ENCODE peak calls at places on chromosome 18, in nine cellular contexts. One of them, this sample, is unnamed.

GRCh38 chr18:37445368-37445767 is 120.2 kb downstream of the CELF4 start:
- DNase-seq in activated T-cell treated with anti-CD3 and anti-CD28 coated beads, Interleukin-2, amount 50 U/mL, for 1 hour: no peak
- DNase-seq in AML-193: no peak
- DNase-seq in esophagus muscularis mucosa: no peak
- DNase-seq in NCI-H446: no peak
- DNase-seq in mesothelial cell of epicardium: no peak
- DNase-seq in NCI-H524 treated with DMSO at 0.1 percent for 48 hours: peak; percentile 49
- DNase-seq in stimulated activated CD4-positive, alpha-beta T cell treated with anti-CD3 and anti-CD28 coated beads, Interleukin-2, amount 100 ng/mL, for 48 hours: no peak
- DNase-seq in left lobe of liver: no peak
- DNase-seq in this sample: no peak

GRCh38 chr18:58714259-58714658 is 43.0 kb downstream of the MALT1 start:
- DNase-seq in AML-193: no peak
- DNase-seq in stimulated activated CD4-positive, alpha-beta T cell treated with anti-CD3 and anti-CD28 coated beads, Interleukin-2, amount 100 ng/mL, for 48 hours: no peak
- DNase-seq in NCI-H524 treated with DMSO at 0.1 percent for 48 hours: no peak
- DNase-seq in activated T-cell treated with anti-CD3 and anti-CD28 coated beads, Interleukin-2, amount 50 U/mL, for 1 hour: no peak
- DNase-seq in left lobe of liver: no peak
- DNase-seq in mesothelial cell of epicardium: no peak
- DNase-seq in NCI-H446: no peak
- DNase-seq in esophagus muscularis mucosa: no peak
- DNase-seq in this sample: no peak

GRCh38 chr18:76672627-76673026 is 149.7 kb upstream of the ZNF236 start:
- DNase-seq in NCI-H524 treated with DMSO at 0.1 percent for 48 hours: no peak
- DNase-seq in NCI-H446: no peak
- DNase-seq in activated T-cell treated with anti-CD3 and anti-CD28 coated beads, Interleukin-2, amount 50 U/mL, for 1 hour: no peak
- DNase-seq in esophagus muscularis mucosa: no peak
- DNase-seq in left lobe of liver: no peak
- DNase-seq in AML-193: no peak
- DNase-seq in mesothelial cell of epicardium: no peak
- DNase-seq in stimulated activated CD4-positive, alpha-beta T cell treated with anti-CD3 and anti-CD28 coated beads, Interleukin-2, amount 100 ng/mL, for 48 hours: no peak
- DNase-seq in this sample: peak; percentile 15

GRCh38 chr18:50009772-50010171 is 185.2 kb downstream of the MYO5B start:
- DNase-seq in left lobe of liver: peak; percentile 55
- DNase-seq in activated T-cell treated with anti-CD3 and anti-CD28 coated beads, Interleukin-2, amount 50 U/mL, for 1 hour: peak; percentile 20
- DNase-seq in AML-193: peak; percentile 61
- DNase-seq in stimulated activated CD4-positive, alpha-beta T cell treated with anti-CD3 and anti-CD28 coated beads, Interleukin-2, amount 100 ng/mL, for 48 hours: peak; percentile 7
- DNase-seq in mesothelial cell of epicardium: no peak
- DNase-seq in esophagus muscularis mucosa: no peak
- DNase-seq in NCI-H446: peak; percentile 48
- DNase-seq in NCI-H524 treated with DMSO at 0.1 percent for 48 hours: peak; percentile 68
- DNase-seq in this sample: no peak

GRCh38 chr18:76844742-76845477 is 22.6 kb downstream of the ZNF236 start:
- DNase-seq in NCI-H524 treated with DMSO at 0.1 percent for 48 hours: no peak
- DNase-seq in esophagus muscularis mucosa: no peak
- DNase-seq in NCI-H446: no peak
- DNase-seq in AML-193: no peak
- DNase-seq in activated T-cell treated with anti-CD3 and anti-CD28 coated beads, Interleukin-2, amount 50 U/mL, for 1 hour: no peak
- DNase-seq in stimulated activated CD4-positive, alpha-beta T cell treated with anti-CD3 and anti-CD28 coated beads, Interleukin-2, amount 100 ng/mL, for 48 hours: no peak
- DNase-seq in left lobe of liver: no peak
- DNase-seq in mesothelial cell of epicardium: no peak
- DNase-seq in this sample: no peak

GRCh38 chr18:77478619-77479018 is 229.0 kb downstream of the GALR1 start:
- DNase-seq in NCI-H524 treated with DMSO at 0.1 percent for 48 hours: no peak
- DNase-seq in activated T-cell treated with anti-CD3 and anti-CD28 coated beads, Interleukin-2, amount 50 U/mL, for 1 hour: no peak
- DNase-seq in AML-193: no peak
- DNase-seq in NCI-H446: no peak
- DNase-seq in esophagus muscularis mucosa: no peak
- DNase-seq in stimulated activated CD4-positive, alpha-beta T cell treated with anti-CD3 and anti-CD28 coated beads, Interleukin-2, amount 100 ng/mL, for 48 hours: no peak
- DNase-seq in left lobe of liver: no peak
- DNase-seq in mesothelial cell of epicardium: no peak
- DNase-seq in this sample: no peak

GRCh38 chr18:54426085-54426665 is 68.5 kb downstream of the C18orf54 start:
- DNase-seq in mesothelial cell of epicardium: no peak
- DNase-seq in activated T-cell treated with anti-CD3 and anti-CD28 coated beads, Interleukin-2, amount 50 U/mL, for 1 hour: no peak
- DNase-seq in stimulated activated CD4-positive, alpha-beta T cell treated with anti-CD3 and anti-CD28 coated beads, Interleukin-2, amount 100 ng/mL, for 48 hours: no peak
- DNase-seq in AML-193: no peak
- DNase-seq in NCI-H524 treated with DMSO at 0.1 percent for 48 hours: no peak
- DNase-seq in NCI-H446: no peak
- DNase-seq in left lobe of liver: no peak
- DNase-seq in esophagus muscularis mucosa: no peak
- DNase-seq in this sample: no peak

GRCh38 chr18:26813043-26813442 is 52.5 kb downstream of the AQP4 start:
- DNase-seq in NCI-H524 treated with DMSO at 0.1 percent for 48 hours: peak; percentile 20
- DNase-seq in left lobe of liver: peak; percentile 51
- DNase-seq in activated T-cell treated with anti-CD3 and anti-CD28 coated beads, Interleukin-2, amount 50 U/mL, for 1 hour: no peak
- DNase-seq in esophagus muscularis mucosa: no peak
- DNase-seq in mesothelial cell of epicardium: no peak
- DNase-seq in NCI-H446: no peak
- DNase-seq in AML-193: peak; percentile 11
- DNase-seq in stimulated activated CD4-positive, alpha-beta T cell treated with anti-CD3 and anti-CD28 coated beads, Interleukin-2, amount 100 ng/mL, for 48 hours: no peak
- DNase-seq in this sample: no peak

GRCh38 chr18:70385474-70385873 is 96.6 kb downstream of the SOCS6 start:
- DNase-seq in activated T-cell treated with anti-CD3 and anti-CD28 coated beads, Interleukin-2, amount 50 U/mL, for 1 hour: no peak
- DNase-seq in NCI-H446: no peak
- DNase-seq in NCI-H524 treated with DMSO at 0.1 percent for 48 hours: no peak
- DNase-seq in left lobe of liver: no peak
- DNase-seq in mesothelial cell of epicardium: no peak
- DNase-seq in stimulated activated CD4-positive, alpha-beta T cell treated with anti-CD3 and anti-CD28 coated beads, Interleukin-2, amount 100 ng/mL, for 48 hours: no peak
- DNase-seq in AML-193: no peak
- DNase-seq in esophagus muscularis mucosa: no peak
- DNase-seq in this sample: no peak

GRCh38 chr18:1805526-1805925 is 765.8 kb downstream of the METTL4 start:
- DNase-seq in stimulated activated CD4-positive, alpha-beta T cell treated with anti-CD3 and anti-CD28 coated beads, Interleukin-2, amount 100 ng/mL, for 48 hours: no peak
- DNase-seq in left lobe of liver: no peak
- DNase-seq in mesothelial cell of epicardium: no peak
- DNase-seq in activated T-cell treated with anti-CD3 and anti-CD28 coated beads, Interleukin-2, amount 50 U/mL, for 1 hour: no peak
- DNase-seq in NCI-H446: no peak
- DNase-seq in NCI-H524 treated with DMSO at 0.1 percent for 48 hours: no peak
- DNase-seq in esophagus muscularis mucosa: no peak
- DNase-seq in AML-193: peak; percentile 32
- DNase-seq in this sample: no peak

GRCh38 chr18:34802938-34803337 is 92.8 kb downstream of the DTNA start:
- DNase-seq in stimulated activated CD4-positive, alpha-beta T cell treated with anti-CD3 and anti-CD28 coated beads, Interleukin-2, amount 100 ng/mL, for 48 hours: no peak
- DNase-seq in NCI-H446: no peak
- DNase-seq in esophagus muscularis mucosa: no peak
- DNase-seq in AML-193: no peak
- DNase-seq in activated T-cell treated with anti-CD3 and anti-CD28 coated beads, Interleukin-2, amount 50 U/mL, for 1 hour: no peak
- DNase-seq in mesothelial cell of epicardium: no peak
- DNase-seq in NCI-H524 treated with DMSO at 0.1 percent for 48 hours: no peak
- DNase-seq in left lobe of liver: no peak
- DNase-seq in this sample: no peak

GRCh38 chr18:73150199-73150598 is 282.4 kb upstream of the NETO1 start:
- DNase-seq in stimulated activated CD4-positive, alpha-beta T cell treated with anti-CD3 and anti-CD28 coated beads, Interleukin-2, amount 100 ng/mL, for 48 hours: no peak
- DNase-seq in NCI-H524 treated with DMSO at 0.1 percent for 48 hours: no peak
- DNase-seq in mesothelial cell of epicardium: no peak
- DNase-seq in esophagus muscularis mucosa: no peak
- DNase-seq in activated T-cell treated with anti-CD3 and anti-CD28 coated beads, Interleukin-2, amount 50 U/mL, for 1 hour: no peak
- DNase-seq in left lobe of liver: no peak
- DNase-seq in AML-193: no peak
- DNase-seq in NCI-H446: no peak
- DNase-seq in this sample: no peak

GRCh38 chr18:29840101-29840500 is 1202.4 kb downstream of the DSC3 start:
- DNase-seq in mesothelial cell of epicardium: no peak
- DNase-seq in NCI-H446: no peak
- DNase-seq in NCI-H524 treated with DMSO at 0.1 percent for 48 hours: no peak
- DNase-seq in stimulated activated CD4-positive, alpha-beta T cell treated with anti-CD3 and anti-CD28 coated beads, Interleukin-2, amount 100 ng/mL, for 48 hours: no peak
- DNase-seq in AML-193: no peak
- DNase-seq in esophagus muscularis mucosa: no peak
- DNase-seq in left lobe of liver: no peak
- DNase-seq in activated T-cell treated with anti-CD3 and anti-CD28 coated beads, Interleukin-2, amount 50 U/mL, for 1 hour: no peak
- DNase-seq in this sample: no peak

GRCh38 chr18:26096852-26097251 is 6.4 kb upstream of the SS18 start:
- DNase-seq in NCI-H446: no peak
- DNase-seq in stimulated activated CD4-positive, alpha-beta T cell treated with anti-CD3 and anti-CD28 coated beads, Interleukin-2, amount 100 ng/mL, for 48 hours: no peak
- DNase-seq in mesothelial cell of epicardium: no peak
- DNase-seq in AML-193: no peak
- DNase-seq in esophagus muscularis mucosa: no peak
- DNase-seq in NCI-H524 treated with DMSO at 0.1 percent for 48 hours: no peak
- DNase-seq in left lobe of liver: no peak
- DNase-seq in activated T-cell treated with anti-CD3 and anti-CD28 coated beads, Interleukin-2, amount 50 U/mL, for 1 hour: no peak
- DNase-seq in this sample: no peak

GRCh38 chr18:58668211-58668610 is 3.1 kb upstream of the MALT1 start:
- DNase-seq in AML-193: no peak
- DNase-seq in NCI-H524 treated with DMSO at 0.1 percent for 48 hours: no peak
- DNase-seq in esophagus muscularis mucosa: no peak
- DNase-seq in mesothelial cell of epicardium: no peak
- DNase-seq in activated T-cell treated with anti-CD3 and anti-CD28 coated beads, Interleukin-2, amount 50 U/mL, for 1 hour: no peak
- DNase-seq in left lobe of liver: no peak
- DNase-seq in NCI-H446: no peak
- DNase-seq in stimulated activated CD4-positive, alpha-beta T cell treated with anti-CD3 and anti-CD28 coated beads, Interleukin-2, amount 100 ng/mL, for 48 hours: no peak
- DNase-seq in this sample: no peak

GRCh38 chr18:71837560-71837959 is 706.6 kb downstream of the CBLN2 start:
- DNase-seq in mesothelial cell of epicardium: no peak
- DNase-seq in left lobe of liver: no peak
- DNase-seq in esophagus muscularis mucosa: no peak
- DNase-seq in activated T-cell treated with anti-CD3 and anti-CD28 coated beads, Interleukin-2, amount 50 U/mL, for 1 hour: no peak
- DNase-seq in stimulated activated CD4-positive, alpha-beta T cell treated with anti-CD3 and anti-CD28 coated beads, Interleukin-2, amount 100 ng/mL, for 48 hours: no peak
- DNase-seq in NCI-H524 treated with DMSO at 0.1 percent for 48 hours: no peak
- DNase-seq in AML-193: no peak
- DNase-seq in NCI-H446: no peak
- DNase-seq in this sample: no peak

GRCh38 chr18:3217930-3218647 is 1.7 kb downstream of the MYOM1 start:
- DNase-seq in NCI-H524 treated with DMSO at 0.1 percent for 48 hours: peak; percentile 79
- DNase-seq in NCI-H446: no peak
- DNase-seq in mesothelial cell of epicardium: no peak
- DNase-seq in activated T-cell treated with anti-CD3 and anti-CD28 coated beads, Interleukin-2, amount 50 U/mL, for 1 hour: no peak
- DNase-seq in stimulated activated CD4-positive, alpha-beta T cell treated with anti-CD3 and anti-CD28 coated beads, Interleukin-2, amount 100 ng/mL, for 48 hours: no peak
- DNase-seq in left lobe of liver: no peak
- DNase-seq in AML-193: no peak
- DNase-seq in esophagus muscularis mucosa: peak; percentile 21
- DNase-seq in this sample: peak; percentile 42

GRCh38 chr18:48893559-48894265 is 57.1 kb downstream of the SMAD7 start:
- DNase-seq in activated T-cell treated with anti-CD3 and anti-CD28 coated beads, Interleukin-2, amount 50 U/mL, for 1 hour: no peak
- DNase-seq in left lobe of liver: peak; percentile 74
- DNase-seq in stimulated activated CD4-positive, alpha-beta T cell treated with anti-CD3 and anti-CD28 coated beads, Interleukin-2, amount 100 ng/mL, for 48 hours: no peak
- DNase-seq in mesothelial cell of epicardium: no peak
- DNase-seq in NCI-H446: no peak
- DNase-seq in AML-193: no peak
- DNase-seq in NCI-H524 treated with DMSO at 0.1 percent for 48 hours: no peak
- DNase-seq in esophagus muscularis mucosa: no peak
- DNase-seq in this sample: no peak

GRCh38 chr18:67582488-67582887 is 66.0 kb upstream of the DSEL start:
- DNase-seq in mesothelial cell of epicardium: no peak
- DNase-seq in stimulated activated CD4-positive, alpha-beta T cell treated with anti-CD3 and anti-CD28 coated beads, Interleukin-2, amount 100 ng/mL, for 48 hours: no peak
- DNase-seq in NCI-H524 treated with DMSO at 0.1 percent for 48 hours: no peak
- DNase-seq in activated T-cell treated with anti-CD3 and anti-CD28 coated beads, Interleukin-2, amount 50 U/mL, for 1 hour: no peak
- DNase-seq in NCI-H446: no peak
- DNase-seq in left lobe of liver: no peak
- DNase-seq in esophagus muscularis mucosa: no peak
- DNase-seq in AML-193: no peak
- DNase-seq in this sample: no peak

GRCh38 chr18:8912348-8913057 is 190.0 kb upstream of the NDUFV2 start:
- DNase-seq in AML-193: no peak
- DNase-seq in left lobe of liver: no peak
- DNase-seq in esophagus muscularis mucosa: peak; percentile 70
- DNase-seq in NCI-H446: peak; percentile 81
- DNase-seq in activated T-cell treated with anti-CD3 and anti-CD28 coated beads, Interleukin-2, amount 50 U/mL, for 1 hour: no peak
- DNase-seq in mesothelial cell of epicardium: no peak
- DNase-seq in NCI-H524 treated with DMSO at 0.1 percent for 48 hours: no peak
- DNase-seq in stimulated activated CD4-positive, alpha-beta T cell treated with anti-CD3 and anti-CD28 coated beads, Interleukin-2, amount 100 ng/mL, for 48 hours: no peak
- DNase-seq in this sample: peak; percentile 57

GRCh38 chr18:34866739-34867138 is 156.6 kb downstream of the DTNA start:
- DNase-seq in NCI-H446: no peak
- DNase-seq in NCI-H524 treated with DMSO at 0.1 percent for 48 hours: no peak
- DNase-seq in activated T-cell treated with anti-CD3 and anti-CD28 coated beads, Interleukin-2, amount 50 U/mL, for 1 hour: no peak
- DNase-seq in esophagus muscularis mucosa: no peak
- DNase-seq in left lobe of liver: no peak
- DNase-seq in mesothelial cell of epicardium: no peak
- DNase-seq in stimulated activated CD4-positive, alpha-beta T cell treated with anti-CD3 and anti-CD28 coated beads, Interleukin-2, amount 100 ng/mL, for 48 hours: no peak
- DNase-seq in AML-193: no peak
- DNase-seq in this sample: no peak

GRCh38 chr18:41320090-41320489 is 634.9 kb upstream of the PIK3C3 start:
- DNase-seq in NCI-H446: no peak
- DNase-seq in NCI-H524 treated with DMSO at 0.1 percent for 48 hours: no peak
- DNase-seq in stimulated activated CD4-positive, alpha-beta T cell treated with anti-CD3 and anti-CD28 coated beads, Interleukin-2, amount 100 ng/mL, for 48 hours: no peak
- DNase-seq in esophagus muscularis mucosa: no peak
- DNase-seq in left lobe of liver: no peak
- DNase-seq in mesothelial cell of epicardium: no peak
- DNase-seq in AML-193: no peak
- DNase-seq in activated T-cell treated with anti-CD3 and anti-CD28 coated beads, Interleukin-2, amount 50 U/mL, for 1 hour: no peak
- DNase-seq in this sample: no peak

GRCh38 chr18:63284861-63285260 is 34.7 kb downstream of the BCL2 start:
- DNase-seq in stimulated activated CD4-positive, alpha-beta T cell treated with anti-CD3 and anti-CD28 coated beads, Interleukin-2, amount 100 ng/mL, for 48 hours: no peak
- DNase-seq in activated T-cell treated with anti-CD3 and anti-CD28 coated beads, Interleukin-2, amount 50 U/mL, for 1 hour: no peak
- DNase-seq in AML-193: no peak
- DNase-seq in esophagus muscularis mucosa: no peak
- DNase-seq in NCI-H446: no peak
- DNase-seq in left lobe of liver: no peak
- DNase-seq in mesothelial cell of epicardium: no peak
- DNase-seq in NCI-H524 treated with DMSO at 0.1 percent for 48 hours: no peak
- DNase-seq in this sample: no peak

GRCh38 chr18:62982600-62983251 is 267.4 kb downstream of the PHLPP1 start:
- DNase-seq in AML-193: peak; percentile 5
- DNase-seq in activated T-cell treated with anti-CD3 and anti-CD28 coated beads, Interleukin-2, amount 50 U/mL, for 1 hour: peak; percentile 43
- DNase-seq in left lobe of liver: peak; percentile 58
- DNase-seq in esophagus muscularis mucosa: no peak
- DNase-seq in NCI-H524 treated with DMSO at 0.1 percent for 48 hours: no peak
- DNase-seq in NCI-H446: peak; percentile 44
- DNase-seq in mesothelial cell of epicardium: peak; percentile 55
- DNase-seq in stimulated activated CD4-positive, alpha-beta T cell treated with anti-CD3 and anti-CD28 coated beads, Interleukin-2, amount 100 ng/mL, for 48 hours: peak; percentile 60
- DNase-seq in this sample: no peak

GRCh38 chr18:33751613-33752221 is 173.7 kb downstream of the ASXL3 start:
- DNase-seq in activated T-cell treated with anti-CD3 and anti-CD28 coated beads, Interleukin-2, amount 50 U/mL, for 1 hour: no peak
- DNase-seq in left lobe of liver: no peak
- DNase-seq in esophagus muscularis mucosa: no peak
- DNase-seq in NCI-H446: peak; percentile 42
- DNase-seq in NCI-H524 treated with DMSO at 0.1 percent for 48 hours: no peak
- DNase-seq in mesothelial cell of epicardium: no peak
- DNase-seq in AML-193: no peak
- DNase-seq in stimulated activated CD4-positive, alpha-beta T cell treated with anti-CD3 and anti-CD28 coated beads, Interleukin-2, amount 100 ng/mL, for 48 hours: no peak
- DNase-seq in this sample: no peak

GRCh38 chr18:68608861-68609465 is 105.9 kb downstream of the TMX3 start:
- DNase-seq in stimulated activated CD4-positive, alpha-beta T cell treated with anti-CD3 and anti-CD28 coated beads, Interleukin-2, amount 100 ng/mL, for 48 hours: no peak
- DNase-seq in mesothelial cell of epicardium: no peak
- DNase-seq in NCI-H446: peak; percentile 32
- DNase-seq in AML-193: no peak
- DNase-seq in activated T-cell treated with anti-CD3 and anti-CD28 coated beads, Interleukin-2, amount 50 U/mL, for 1 hour: no peak
- DNase-seq in left lobe of liver: no peak
- DNase-seq in NCI-H524 treated with DMSO at 0.1 percent for 48 hours: no peak
- DNase-seq in esophagus muscularis mucosa: no peak
- DNase-seq in this sample: no peak

GRCh38 chr18:48780151-48781001 is 170.4 kb downstream of the SMAD7 start:
- DNase-seq in mesothelial cell of epicardium: no peak
- DNase-seq in NCI-H446: no peak
- DNase-seq in left lobe of liver: peak; percentile 76
- DNase-seq in stimulated activated CD4-positive, alpha-beta T cell treated with anti-CD3 and anti-CD28 coated beads, Interleukin-2, amount 100 ng/mL, for 48 hours: no peak
- DNase-seq in AML-193: no peak
- DNase-seq in NCI-H524 treated with DMSO at 0.1 percent for 48 hours: no peak
- DNase-seq in esophagus muscularis mucosa: no peak
- DNase-seq in activated T-cell treated with anti-CD3 and anti-CD28 coated beads, Interleukin-2, amount 50 U/mL, for 1 hour: no peak
- DNase-seq in this sample: no peak

GRCh38 chr18:5975111-5975622 is 79.8 kb upstream of the TMEM200C start:
- DNase-seq in mesothelial cell of epicardium: no peak
- DNase-seq in NCI-H446: no peak
- DNase-seq in AML-193: peak; percentile 1
- DNase-seq in left lobe of liver: no peak
- DNase-seq in stimulated activated CD4-positive, alpha-beta T cell treated with anti-CD3 and anti-CD28 coated beads, Interleukin-2, amount 100 ng/mL, for 48 hours: no peak
- DNase-seq in NCI-H524 treated with DMSO at 0.1 percent for 48 hours: no peak
- DNase-seq in activated T-cell treated with anti-CD3 and anti-CD28 coated beads, Interleukin-2, amount 50 U/mL, for 1 hour: no peak
- DNase-seq in esophagus muscularis mucosa: no peak
- DNase-seq in this sample: no peak

GRCh38 chr18:3380384-3380961 is 69.5 kb upstream of the TGIF1 start:
- DNase-seq in stimulated activated CD4-positive, alpha-beta T cell treated with anti-CD3 and anti-CD28 coated beads, Interleukin-2, amount 100 ng/mL, for 48 hours: no peak
- DNase-seq in NCI-H524 treated with DMSO at 0.1 percent for 48 hours: no peak
- DNase-seq in mesothelial cell of epicardium: no peak
- DNase-seq in AML-193: no peak
- DNase-seq in activated T-cell treated with anti-CD3 and anti-CD28 coated beads, Interleukin-2, amount 50 U/mL, for 1 hour: no peak
- DNase-seq in NCI-H446: no peak
- DNase-seq in esophagus muscularis mucosa: peak; percentile 88
- DNase-seq in left lobe of liver: no peak
- DNase-seq in this sample: no peak

GRCh38 chr18:49833804-49834203 is 20.5 kb upstream of the ACAA2 start:
- DNase-seq in activated T-cell treated with anti-CD3 and anti-CD28 coated beads, Interleukin-2, amount 50 U/mL, for 1 hour: no peak
- DNase-seq in stimulated activated CD4-positive, alpha-beta T cell treated with anti-CD3 and anti-CD28 coated beads, Interleukin-2, amount 100 ng/mL, for 48 hours: no peak
- DNase-seq in NCI-H524 treated with DMSO at 0.1 percent for 48 hours: no peak
- DNase-seq in mesothelial cell of epicardium: no peak
- DNase-seq in AML-193: no peak
- DNase-seq in NCI-H446: no peak
- DNase-seq in left lobe of liver: peak; percentile 73
- DNase-seq in esophagus muscularis mucosa: no peak
- DNase-seq in this sample: no peak

GRCh38 chr18:22639026-22639463 is 221.3 kb upstream of the CTAGE1 start:
- DNase-seq in NCI-H446: no peak
- DNase-seq in mesothelial cell of epicardium: no peak
- DNase-seq in activated T-cell treated with anti-CD3 and anti-CD28 coated beads, Interleukin-2, amount 50 U/mL, for 1 hour: no peak
- DNase-seq in NCI-H524 treated with DMSO at 0.1 percent for 48 hours: no peak
- DNase-seq in AML-193: no peak
- DNase-seq in esophagus muscularis mucosa: no peak
- DNase-seq in stimulated activated CD4-positive, alpha-beta T cell treated with anti-CD3 and anti-CD28 coated beads, Interleukin-2, amount 100 ng/mL, for 48 hours: no peak
- DNase-seq in left lobe of liver: no peak
- DNase-seq in this sample: no peak